ENCODE peak calls at places on chromosomes 2 and 18, in four cellular contexts. H is mammary epithelial cell, X is psoas muscle, A is transverse colon. Z is an unnamed sample.
A peak's percentile ranks its signal among the peaks of the same experiment; 100 is the strongest.

GRCh38 chr2:200705305-200705985 is 106.3 kb upstream of the BZW1 start:
- DNase-seq in H (peak; percentile 8), X (no peak), A (no peak), Z (peak; percentile 21)

GRCh38 chr2:101998556-101999121 is 6.9 kb downstream of the IL1R2 start:
- DNase-seq in H (no peak), X (no peak), A (no peak), Z (no peak)

GRCh38 chr18:38768504-38768903 is 1202.9 kb upstream of the CELF4 start:
- DNase-seq in H (no peak), X (no peak), A (no peak), Z (no peak)

GRCh38 chr2:170818294-170819104 is 1.8 kb downstream of the GAD1 start:
- DNase-seq in H (peak; percentile 20), X (no peak), A (no peak), Z (no peak)

GRCh38 chr18:35076556-35076955 is 35.3 kb downstream of the MAPRE2 start:
- DNase-seq in H (peak; percentile 46), X (no peak), A (no peak), Z (no peak)

GRCh38 chr2:108194409-108195132 is 45.2 kb upstream of the SULT1C3 start:
- DNase-seq in H (no peak), X (no peak), A (no peak), Z (no peak)

GRCh38 chr2:233912799-233913423 is 4.3 kb upstream of the TRPM8 start:
- DNase-seq in H (peak; percentile 38), X (no peak), A (no peak), Z (no peak)

GRCh38 chr2:3094999-3095958 is 282.3 kb downstream of the EIPR1 start:
- DNase-seq in H (no peak), X (no peak), A (no peak), Z (no peak)

GRCh38 chr2:151063271-151063670 is 198.4 kb downstream of the RBM43 start:
- DNase-seq in H (peak; percentile 70), X (no peak), A (no peak), Z (no peak)

GRCh38 chr2:216799873-216800421 is 59.9 kb downstream of the TNP1 start:
- DNase-seq in H (no peak), X (peak; percentile 69), A (peak; percentile 17), Z (no peak)

GRCh38 chr18:34330308-34330707 is 105.6 kb upstream of the NOL4 start:
- DNase-seq in H (no peak), X (no peak), A (no peak), Z (no peak)

GRCh38 chr2:86747708-86748627 is 27.9 kb downstream of the RMND5A start:
- DNase-seq in H (peak; percentile 69), X (no peak), A (peak; percentile 20), Z (no peak)

GRCh38 chr2:26150243-26150642 is 22.6 kb upstream of the GAREM2 start:
- DNase-seq in H (no peak), X (no peak), A (no peak), Z (no peak)

GRCh38 chr2:120914839-120915521 is 179.3 kb downstream of the GLI2 start:
- DNase-seq in H (peak; percentile 69), X (peak; percentile 85), A (peak; percentile 56), Z (peak; percentile 86)

GRCh38 chr18:2547477-2548087 is 23.7 kb downstream of the METTL4 start:
- DNase-seq in H (peak; percentile 19), X (no peak), A (no peak), Z (no peak)

GRCh38 chr2:20781656-20782265 is 41.1 kb downstream of the LDAH start:
- DNase-seq in H (peak; percentile 28), X (no peak), A (no peak), Z (no peak)

GRCh38 chr18:46431522-46432171 is 225.4 kb downstream of the LOXHD1 start:
- DNase-seq in H (no peak), X (no peak), A (no peak), Z (no peak)
- H3K4me3 ChIP-seq in H (no peak overlapping the region), X (no peak overlapping the region), A (no peak overlapping the region), Z (no peak overlapping the region)

GRCh38 chr2:38629684-38630083 is 27.0 kb upstream of the HNRNPLL start:
- DNase-seq in H (no peak), X (no peak), A (no peak), Z (no peak)

GRCh38 chr2:38621018-38621417 is 18.3 kb upstream of the HNRNPLL start:
- DNase-seq in H (no peak), X (no peak), A (no peak), Z (no peak)

GRCh38 chr2:38622210-38622609 is 19.5 kb upstream of the HNRNPLL start:
- DNase-seq in H (no peak), X (no peak), A (no peak), Z (no peak)

GRCh38 chr2:38627400-38627799 is 24.7 kb upstream of the HNRNPLL start:
- DNase-seq in H (no peak), X (no peak), A (no peak), Z (no peak)

DNA sequence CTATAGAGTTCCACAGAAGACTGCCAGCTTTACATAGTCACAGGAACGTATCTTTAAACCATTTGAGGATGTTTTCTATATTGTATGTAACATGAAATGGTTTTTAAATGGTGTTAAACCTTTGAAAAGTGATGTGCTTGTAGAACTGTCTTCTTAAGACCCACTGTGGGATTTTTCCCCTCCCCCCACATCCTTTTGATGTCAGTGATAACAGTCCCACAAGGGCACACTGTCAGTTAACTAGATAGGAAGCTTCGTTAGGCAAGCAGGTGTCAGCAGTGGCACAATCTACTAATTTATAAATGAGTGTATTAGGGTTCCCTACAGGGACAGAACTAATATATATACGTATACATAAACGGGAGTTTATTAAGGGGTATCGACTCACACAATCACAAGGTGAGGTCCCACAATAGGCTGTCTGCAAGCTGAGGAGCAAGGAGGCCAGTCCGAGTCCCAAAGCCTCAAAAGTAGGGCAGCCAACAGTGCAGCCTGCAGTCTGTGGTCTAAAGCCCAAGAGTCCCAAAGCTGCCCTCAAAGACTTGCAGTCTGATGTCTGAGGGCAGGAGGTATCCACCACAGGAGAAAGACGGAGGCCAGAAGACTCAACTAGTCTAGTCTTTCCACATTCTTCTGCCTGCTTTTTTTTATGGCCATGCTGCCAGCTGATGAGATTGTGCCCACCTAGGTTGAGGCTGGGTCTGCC is 23.8 kb upstream of the HNRNPLL start:
- DNase-seq in H (no peak), X (no peak), A (no peak), Z (no peak)
- TF ChIP-seq CTCF in H (no peak), X (no peak), A (no peak), Z (no peak)

GRCh38 chr2:18560797-18561085 is 288 bp upstream of the RDH14 start:
- DNase-seq in H (no peak), X (no peak), A (no peak), Z (no peak)

GRCh38 chr2:18559531-18559930 is 922 bp downstream of the RDH14 start:
- DNase-seq in H (no peak), X (no peak), A (no peak), Z (no peak)

GRCh38 chr2:18559941-18560796 is at the start of gene RDH14:
- DNase-seq in H (peak; percentile 88), X (peak; percentile 96), A (peak; percentile 96), Z (peak; percentile 94)

GRCh38 chr2:18557121-18557520 is 3.3 kb downstream of the RDH14 start:
- DNase-seq in H (no peak), X (no peak), A (no peak), Z (no peak)

DNA sequence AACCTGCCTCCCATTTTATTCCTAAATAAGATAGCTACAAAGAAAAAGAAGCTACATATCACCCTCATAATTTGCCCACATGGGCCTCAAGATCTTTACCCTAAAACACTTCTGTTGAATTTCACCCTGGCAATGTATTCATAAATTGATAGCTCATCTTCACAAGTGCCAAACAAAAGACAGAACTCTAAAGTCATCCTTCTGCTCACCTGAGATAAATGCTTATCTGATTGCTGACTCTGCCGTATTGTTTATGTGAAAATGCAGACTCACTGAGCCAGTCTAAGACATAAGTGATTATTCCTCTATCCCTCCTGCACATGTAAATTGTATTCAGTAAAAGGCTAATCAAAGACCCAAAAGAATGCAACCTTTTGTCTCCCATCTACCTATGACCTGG is 2.0 kb downstream of the RDH14 start:
- DNase-seq in H (no peak), X (no peak), A (no peak), Z (no peak)
- H3K4me3 ChIP-seq in H (no peak overlapping the region), X (peak overlapping the region; percentile 86), A (no peak overlapping the region), Z (peak overlapping the region; percentile 93)

GRCh38 chr2:133885847-133886246 is 317.6 kb upstream of the NCKAP5 start:
- DNase-seq in H (peak; percentile 61), X (no peak), A (no peak), Z (no peak)
- TF ChIP-seq CTCF in H (no peak), X (no peak), A (no peak), Z (no peak)

DNA sequence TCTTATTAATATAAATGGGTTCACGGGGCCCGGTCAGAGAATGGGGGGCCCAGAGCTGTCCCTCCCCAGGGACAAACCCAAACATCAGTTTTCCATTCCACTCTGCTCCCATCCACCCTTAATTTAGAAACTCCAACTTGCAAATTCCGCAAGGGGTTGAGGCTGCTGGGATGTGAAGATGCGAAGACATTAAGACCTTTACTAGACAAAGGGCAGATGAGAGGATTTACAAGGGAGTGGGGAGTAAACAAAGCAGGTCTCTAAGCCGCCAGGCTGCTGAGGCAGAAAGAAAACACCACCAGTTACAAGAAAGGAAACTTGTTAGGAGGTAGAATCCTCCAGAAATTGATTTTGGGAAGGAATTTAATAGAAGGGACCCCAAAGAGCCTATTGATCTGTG is 33.1 kb downstream of the MARCO start:
- DNase-seq in H (no peak), X (no peak), A (no peak), Z (no peak)
- H3K4me3 ChIP-seq in H (no peak overlapping the region), X (no peak overlapping the region), A (no peak overlapping the region), Z (no peak overlapping the region)

GRCh38 chr18:66193938-66194337 is 410.0 kb downstream of the CDH19 start:
- DNase-seq in H (no peak), X (no peak), A (no peak), Z (no peak)
- TF ChIP-seq CTCF in H (no peak), X (no peak), A (no peak), Z (no peak)

Z was measured in left ventricle myocardium inferior.